ENCODE peak calls at places on chromosomes 6 and 20, in nine cellular contexts. B is T-helper 17 cell, E is RWPE1, S is Kasumi-1, I is GM13977, Y is kidney tubule cell, H is D341Med, U is RPMI7951, F is HEK293T. L is an unnamed sample.

GRCh38 chr20:33299111-33299603 is 16.1 kb downstream of the BPIFB1 start:
- DNase-seq in B (peak; percentile 55), E (peak; percentile 90), S (peak; percentile 82), I (peak; percentile 83), Y (peak; percentile 60), H (peak; percentile 90), U (peak; percentile 56), F (peak; percentile 86), L (peak; percentile 81)

GRCh38 chr6:33676416-33677152 is 34.9 kb downstream of the UQCC2 start:
- DNase-seq in B (no peak), E (no peak), S (no peak), I (no peak), Y (no peak), H (no peak), U (no peak), F (no peak), L (no peak)

GRCh38 chr6:152750694-152751093 is at the start of gene VIP:
- DNase-seq in B (no peak), E (peak; percentile 30), S (peak; percentile 52), I (no peak), Y (peak; percentile 37), H (no peak), U (peak; percentile 43), F (peak; percentile 60), L (no peak)

GRCh38 chr6:149342525-149342924 is 25.0 kb downstream of the TAB2 start:
- DNase-seq in B (no peak), E (no peak), S (no peak), I (no peak), Y (peak; percentile 47), H (no peak), U (no peak), F (no peak), L (no peak)

GRCh38 chr20:43942661-43943285 is 28.1 kb downstream of the TOX2 start:
- DNase-seq in B (no peak), E (peak; percentile 77), S (peak; percentile 88), I (peak; percentile 82), Y (peak; percentile 68), H (no peak), U (peak; percentile 85), F (no peak), L (no peak)

GRCh38 chr6:4698901-4699659 is 77.1 kb upstream of the CDYL start:
- DNase-seq in B (no peak), E (no peak), S (no peak), I (no peak), Y (no peak), H (no peak), U (peak; percentile 28), F (no peak), L (no peak)

GRCh38 chr20:45193331-45193730 is 13.5 kb upstream of the SEMG1 start:
- DNase-seq in B (no peak), E (no peak), S (no peak), I (no peak), Y (no peak), H (no peak), U (no peak), F (no peak), L (no peak)

GRCh38 chr6:85403331-85404015 is 46.4 kb upstream of the NT5E start:
- DNase-seq in B (no peak), E (peak; percentile 87), S (peak; percentile 28), I (no peak), Y (peak; percentile 90), H (no peak), U (peak; percentile 88), F (no peak), L (no peak)

GRCh38 chr6:6843057-6843627 is 254.6 kb downstream of the LY86 start:
- DNase-seq in B (no peak), E (peak; percentile 75), S (no peak), I (no peak), Y (peak; percentile 55), H (no peak), U (peak; percentile 17), F (no peak), L (no peak)

GRCh38 chr6:1610497-1611321 is 994 bp downstream of the FOXC1 start:
- DNase-seq in B (no peak), E (no peak), S (no peak), I (peak; percentile 64), Y (peak; percentile 51), H (peak; percentile 72), U (peak; percentile 53), F (no peak), L (peak; percentile 45)

GRCh38 chr6:80440496-80441160 is 334.2 kb downstream of the BCKDHB start:
- DNase-seq in B (no peak), E (no peak), S (no peak), I (no peak), Y (no peak), H (no peak), U (no peak), F (no peak), L (no peak)

GRCh38 chr6:20978176-20978614 is 443.9 kb downstream of the CDKAL1 start:
- DNase-seq in B (no peak), E (no peak), S (no peak), I (peak; percentile 31), Y (peak; percentile 12), H (no peak), U (peak; percentile 6), F (no peak), L (no peak)

GRCh38 chr6:98579941-98580340 is 254.4 kb upstream of the POU3F2 start:
- DNase-seq in B (no peak), E (no peak), S (no peak), I (no peak), Y (peak; percentile 29), H (no peak), U (no peak), F (no peak), L (no peak)

GRCh38 chr6:26044140-26045045 is 42.8 kb upstream of the HFE start:
- DNase-seq in B (peak; percentile 32), E (no peak), S (no peak), I (no peak), Y (peak; percentile 45), H (no peak), U (peak; percentile 49), F (no peak), L (no peak)

GRCh38 chr20:44016525-44016924 is 101.9 kb downstream of the TOX2 start:
- DNase-seq in B (no peak), E (no peak), S (no peak), I (no peak), Y (no peak), H (no peak), U (no peak), F (no peak), L (no peak)

GRCh38 chr20:57251344-57251743 is 15.1 kb downstream of the BMP7 start:
- DNase-seq in B (no peak), E (no peak), S (no peak), I (no peak), Y (no peak), H (no peak), U (peak; percentile 70), F (no peak), L (no peak)

GRCh38 chr6:10962673-10963072 is 75.8 kb downstream of the SYCP2L start:
- DNase-seq in B (no peak), E (no peak), S (no peak), I (peak; percentile 19), Y (peak; percentile 33), H (no peak), U (peak; percentile 68), F (no peak), L (no peak)

GRCh38 chr20:34397096-34397495 is 34.0 kb downstream of the ITCH start:
- DNase-seq in B (no peak), E (no peak), S (no peak), I (no peak), Y (peak; percentile 38), H (no peak), U (no peak), F (no peak), L (no peak)

GRCh38 chr6:13289789-13290318 is 38.5 kb downstream of the TBC1D7 start:
- DNase-seq in B (no peak), E (no peak), S (no peak), I (no peak), Y (no peak), H (no peak), U (no peak), F (no peak), L (peak; percentile 75)

GRCh38 chr6:5995705-5996686 is 10.7 kb downstream of the NRN1 start:
- DNase-seq in B (no peak), E (peak; percentile 59), S (peak; percentile 57), I (no peak), Y (peak; percentile 45), H (no peak), U (peak; percentile 79), F (peak; percentile 80), L (peak; percentile 99)

GRCh38 chr6:35259946-35260626 is 551 bp downstream of the ZNF76 start:
- DNase-seq in B (peak; percentile 84), E (peak; percentile 86), S (peak; percentile 31), I (peak; percentile 86), Y (peak; percentile 77), H (no peak), U (peak; percentile 30), F (no peak), L (peak; percentile 90)

GRCh38 chr6:136539967-136540366 is 10.3 kb downstream of the MAP7 start:
- DNase-seq in B (no peak), E (no peak), S (no peak), I (no peak), Y (peak; percentile 49), H (no peak), U (peak; percentile 43), F (no peak), L (peak; percentile 15)

GRCh38 chr20:40683894-40684268 is 5.2 kb downstream of the MAFB start:
- DNase-seq in B (no peak), E (no peak), S (no peak), I (no peak), Y (no peak), H (no peak), U (no peak), F (no peak), L (no peak)

GRCh38 chr6:144582939-144583613 is 297.9 kb downstream of the UTRN start:
- DNase-seq in B (peak; percentile 11), E (no peak), S (peak; percentile 73), I (peak; percentile 30), Y (peak; percentile 31), H (peak; percentile 41), U (peak; percentile 47), F (peak; percentile 19), L (no peak)

GRCh38 chr20:5657190-5657872 is 92.9 kb upstream of the SHLD1 start:
- DNase-seq in B (no peak), E (peak; percentile 89), S (no peak), I (no peak), Y (peak; percentile 98), H (no peak), U (peak; percentile 100), F (no peak), L (no peak)

GRCh38 chr6:109073344-109074235 is 21.1 kb downstream of the SESN1 start:
- DNase-seq in B (no peak), E (peak; percentile 40), S (peak; percentile 84), I (peak; percentile 31), Y (peak; percentile 66), H (peak; percentile 48), U (peak; percentile 68), F (peak; percentile 40), L (peak; percentile 30)

GRCh38 chr6:93474733-93475179 is 55.4 kb upstream of the EPHA7 start:
- DNase-seq in B (no peak), E (no peak), S (no peak), I (no peak), Y (no peak), H (no peak), U (no peak), F (no peak), L (no peak)

GRCh38 chr20:62796699-62797491 is 622 bp downstream of the MRGBP start:
- DNase-seq in B (no peak), E (no peak), S (no peak), I (no peak), Y (no peak), H (no peak), U (no peak), F (no peak), L (no peak)

GRCh38 chr6:18183736-18184135 is 28.5 kb downstream of the KDM1B start:
- DNase-seq in B (no peak), E (no peak), S (no peak), I (no peak), Y (no peak), H (no peak), U (no peak), F (no peak), L (no peak)

GRCh38 chr20:62618622-62619529 is 23.4 kb upstream of the SLCO4A1 start:
- DNase-seq in B (no peak), E (no peak), S (peak; percentile 47), I (peak; percentile 64), Y (peak; percentile 70), H (no peak), U (peak; percentile 75), F (no peak), L (no peak)

GRCh38 chr6:156425374-156425773 is 351.8 kb upstream of the ARID1B start:
- DNase-seq in B (no peak), E (no peak), S (no peak), I (no peak), Y (peak; percentile 59), H (no peak), U (peak; percentile 91), F (no peak), L (no peak)